ENCODE peak calls at places on chromosomes 1 and 21, in nine cellular contexts. P, C, G, S, U, R, Q, D and Z are unnamed samples.

GRCh38 chr21:22444990-22445389 is 1446.8 kb downstream of the NCAM2 start:
- DNase-seq in R (no peak), U (no peak), D (no peak), G (no peak), P (no peak), C (no peak), Q (no peak), S (peak), Z (no peak)

GRCh38 chr1:54407957-54408700 is 1.9 kb upstream of the SSBP3 start:
- DNase-seq in C (peak), S (no peak), Q (peak), D (peak), U (peak), G (no peak), P (peak), R (no peak), Z (peak)

GRCh38 chr1:231866392-231867331 is 240.1 kb downstream of the DISC1 start:
- DNase-seq in C (peak), S (peak), D (peak), P (peak), Q (peak), R (peak), U (peak), G (peak), Z (peak)

GRCh38 chr1:150272379-150272840 is at the start of gene C1orf54:
- DNase-seq in C (no peak), R (peak), D (peak), P (no peak), Q (no peak), S (no peak), G (no peak), U (peak), Z (peak)

GRCh38 chr1:193771596-193771995 is 585.2 kb upstream of the B3GALT2 start:
- DNase-seq in P (no peak), S (no peak), U (no peak), C (no peak), Q (no peak), R (no peak), D (no peak), G (no peak), Z (no peak)

GRCh38 chr1:203306089-203306969 is 1.0 kb downstream of the BTG2 start:
- DNase-seq in S (peak), Q (peak), D (peak), P (peak), U (no peak), C (peak), G (peak), R (peak), Z (peak)

GRCh38 chr1:106319611-106320010 is 736.9 kb upstream of the PRMT6 start:
- DNase-seq in S (no peak), D (no peak), Q (no peak), R (no peak), G (no peak), C (no peak), U (no peak), P (no peak), Z (no peak)

GRCh38 chr21:15007716-15008296 is 57.0 kb downstream of the NRIP1 start:
- DNase-seq in R (no peak), P (no peak), Q (no peak), G (no peak), S (no peak), C (no peak), D (no peak), U (no peak), Z (no peak)

GRCh38 chr1:2290595-2291510 is 62.7 kb downstream of the SKI start:
- DNase-seq in G (peak), R (no peak), P (peak), S (no peak), C (no peak), D (no peak), U (no peak), Q (no peak), Z (peak)

GRCh38 chr1:16338961-16339360 is 13.3 kb downstream of the FBXO42 start:
- DNase-seq in S (no peak), D (no peak), C (no peak), R (no peak), P (no peak), U (no peak), G (no peak), Q (no peak), Z (peak)

GRCh38 chr1:22452401-22452963 is 831 bp downstream of the ZBTB40 start:
- DNase-seq in P (peak), C (peak), D (no peak), G (peak), Q (no peak), S (no peak), U (no peak), R (peak), Z (peak)

GRCh38 chr1:155698382-155699038 is 9.6 kb downstream of the DAP3 start:
- DNase-seq in G (no peak), Q (no peak), R (peak), P (peak), D (no peak), S (no peak), U (peak), C (peak), Z (peak)

GRCh38 chr1:70941563-70941962 is 106.1 kb downstream of the PTGER3 start:
- DNase-seq in D (no peak), C (no peak), Q (no peak), P (no peak), U (no peak), R (no peak), S (no peak), G (no peak), Z (peak)

GRCh38 chr1:227255086-227255732 is 63.1 kb downstream of the CDC42BPA start:
- DNase-seq in S (no peak), R (no peak), D (no peak), U (no peak), P (no peak), Q (no peak), C (no peak), G (no peak), Z (no peak)

GRCh38 chr1:203328714-203329122 is 22.2 kb downstream of the FMOD start:
- DNase-seq in U (peak), C (peak), R (peak), D (peak), P (no peak), Q (no peak), G (peak), S (peak), Z (no peak)

GRCh38 chr1:176816232-176816631 is 348.3 kb downstream of the ASTN1 start:
- DNase-seq in G (no peak), D (no peak), R (no peak), S (no peak), Q (no peak), C (no peak), P (no peak), U (peak), Z (no peak)

GRCh38 chr1:24801169-24801568 is 55.9 kb downstream of the CLIC4 start:
- DNase-seq in R (no peak), P (no peak), G (peak), S (no peak), U (no peak), D (no peak), Q (no peak), C (no peak), Z (no peak)
- TF ChIP-seq EZH2phosphoT487 in R (no peak), P (no peak), G (no peak), S (no peak), U (no peak), D (no peak), Q (no peak), C (no peak), Z (no peak)

GRCh38 chr1:182863940-182864339 is 24.8 kb downstream of the DHX9 start:
- DNase-seq in D (no peak), S (no peak), R (no peak), P (no peak), U (no peak), G (no peak), C (no peak), Q (no peak), Z (no peak)
- TF ChIP-seq EZH2phosphoT487 in D (no peak), S (no peak), R (no peak), P (no peak), U (no peak), G (no peak), C (no peak), Q (no peak), Z (no peak)

GRCh38 chr1:23836037-23836436 is 10.8 kb upstream of the HMGCL start:
- DNase-seq in R (no peak), Q (no peak), D (no peak), P (no peak), S (no peak), U (no peak), C (no peak), G (no peak), Z (no peak)

GRCh38 chr1:23837905-23838304 is 12.7 kb upstream of the HMGCL start:
- DNase-seq in C (no peak), P (no peak), G (peak), R (peak), D (no peak), Q (no peak), U (peak), S (no peak), Z (peak)

GRCh38 chr1:23843644-23844043 is 18.4 kb upstream of the HMGCL start:
- DNase-seq in G (no peak), D (no peak), P (no peak), S (no peak), R (no peak), C (no peak), Q (no peak), U (no peak), Z (no peak)

DNA sequence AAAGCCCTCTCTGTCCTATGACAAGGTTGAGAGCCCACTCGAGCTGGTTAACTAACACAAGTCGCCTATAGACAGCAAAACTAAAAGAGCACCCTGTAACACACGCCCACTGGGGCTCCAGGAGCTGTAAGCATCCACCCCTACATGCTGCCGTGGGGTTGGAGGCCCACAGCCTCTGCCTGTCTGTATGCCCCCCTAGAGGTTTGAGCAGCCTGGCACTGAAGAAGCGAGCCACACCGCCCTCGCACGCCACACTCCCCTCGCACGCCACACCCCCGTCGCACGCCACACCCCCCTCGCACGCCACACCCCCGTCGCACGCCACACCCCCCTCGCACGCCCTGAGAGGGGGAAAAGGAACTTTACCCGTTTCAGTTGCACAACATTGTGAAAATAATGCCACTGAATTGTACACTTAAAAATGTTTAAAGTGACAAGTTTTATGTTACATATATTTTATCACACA is 13.2 kb upstream of the HMGCL start:
- DNase-seq in G (peak), P (peak), Q (peak), S (peak), U (peak), C (peak), D (peak), R (peak), Z (peak)
- TF ChIP-seq EZH2phosphoT487 in G (no peak), P (no peak), Q (no peak), S (no peak), U (no peak), C (no peak), D (no peak), R (no peak), Z (no peak)

DNA sequence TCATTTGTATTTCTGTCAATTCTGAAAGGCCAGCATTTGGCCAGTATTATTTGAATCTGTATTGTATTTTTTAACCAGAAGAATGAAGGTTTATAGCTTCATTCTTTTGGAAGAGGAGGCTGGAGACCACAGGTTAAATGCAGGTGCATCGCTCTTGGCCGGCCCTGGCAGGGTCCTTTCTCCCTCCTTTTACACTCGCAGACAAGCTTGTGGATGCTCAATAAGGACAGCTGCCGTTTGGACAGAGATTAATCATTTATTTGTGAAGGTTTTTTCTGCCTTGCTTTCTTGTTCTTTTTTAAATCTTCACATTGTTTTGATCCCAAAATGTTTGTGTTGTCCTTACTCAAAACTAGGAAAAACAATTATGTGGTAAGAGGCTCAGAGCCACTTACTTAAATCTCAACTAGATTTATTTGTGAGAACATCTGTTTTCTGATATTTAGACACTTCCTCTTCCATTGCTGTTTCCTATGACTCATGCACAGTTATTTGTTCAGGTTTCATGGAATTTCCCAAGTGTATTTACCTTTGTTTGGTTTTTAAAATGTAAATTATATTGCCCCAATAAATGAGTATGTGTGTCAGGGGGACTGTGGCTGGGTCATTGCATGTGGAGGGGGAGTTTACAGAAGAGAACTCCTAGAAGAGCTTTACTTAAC is 46.7 kb upstream of the LAMC2 start:
- DNase-seq in G (no peak), D (no peak), U (no peak), Q (no peak), P (no peak), S (no peak), R (peak), C (peak), Z (peak)
- TF ChIP-seq EZH2phosphoT487 in G (no peak), D (no peak), U (no peak), Q (no peak), P (no peak), S (no peak), R (no peak), C (no peak), Z (no peak)